ENCODE peak calls at places on chromosomes 12 and 14, in six cellular contexts. K is heart right ventricle, U is brain microvascular endothelial cell, B is foreskin fibroblast, M is psoas muscle, F is stomach. Q is an unnamed sample.

GRCh38 chr14:105324080-105324778 is 9.7 kb downstream of the PACS2 start:
- DNase-seq in M (peak), U (peak), F (no peak), K (no peak), B (no peak), Q (no peak)

GRCh38 chr14:53547593-53547992 is 394.5 kb upstream of the DDHD1 start:
- DNase-seq in U (no peak), M (no peak), K (no peak), F (no peak), B (no peak), Q (no peak)

GRCh38 chr12:95107362-95107761 is 33.9 kb upstream of the NR2C1 start:
- DNase-seq in F (no peak), U (no peak), M (no peak), K (no peak), B (no peak), Q (no peak)

GRCh38 chr12:60394680-60395079 is 798.9 kb downstream of the SLC16A7 start:
- DNase-seq in U (peak), F (no peak), B (peak), K (no peak), M (no peak), Q (no peak)

GRCh38 chr12:68163546-68164210 is 4.1 kb upstream of the IFNG start:
- DNase-seq in F (no peak), U (no peak), B (no peak), M (no peak), K (no peak), Q (no peak)

GRCh38 chr14:69880051-69880487 is 853 bp downstream of the SMOC1 start:
- DNase-seq in B (no peak), U (no peak), F (no peak), K (no peak), M (no peak), Q (no peak)

GRCh38 chr12:76546889-76547288 is 12.7 kb downstream of the OSBPL8 start:
- DNase-seq in U (no peak), K (no peak), M (no peak), B (no peak), F (no peak), Q (no peak)

GRCh38 chr14:101075801-101076413 is 172.4 kb upstream of the RTL1 start:
- DNase-seq in B (no peak), M (no peak), K (no peak), F (peak), U (no peak), Q (peak)

GRCh38 chr14:37587438-37587837 is 7.6 kb downstream of the FOXA1 start:
- DNase-seq in F (no peak), U (no peak), M (no peak), B (no peak), K (no peak), Q (no peak)

GRCh38 chr12:29782285-29782820 is 1.4 kb downstream of the TMTC1 start:
- DNase-seq in F (no peak), B (peak), U (peak), M (no peak), K (peak), Q (no peak)

GRCh38 chr14:35402323-35403084 is 2.0 kb downstream of the NFKBIA start:
- DNase-seq in B (no peak), M (no peak), F (no peak), K (no peak), U (no peak), Q (no peak)

GRCh38 chr12:105099355-105099754 is 8.2 kb upstream of the WASHC4 start:
- DNase-seq in K (no peak), M (no peak), B (no peak), U (no peak), F (no peak), Q (no peak)

GRCh38 chr12:20555771-20556170 is 139.4 kb upstream of the SLCO1C1 start:
- DNase-seq in K (no peak), B (no peak), U (no peak), M (no peak), F (no peak), Q (no peak)

GRCh38 chr14:81314443-81315175 is 85.5 kb downstream of the STON2 start:
- DNase-seq in F (no peak), K (no peak), B (no peak), U (no peak), M (no peak), Q (no peak)

GRCh38 chr12:23827353-23827752 is 122.1 kb downstream of the SOX5 start:
- DNase-seq in U (no peak), K (no peak), F (no peak), B (no peak), M (no peak), Q (no peak)

GRCh38 chr12:130709151-130710000 is 6.7 kb downstream of the RIMBP2 start:
- DNase-seq in K (no peak), B (no peak), F (peak), U (no peak), M (no peak), Q (no peak)

GRCh38 chr12:130710733-130711080 is 5.4 kb downstream of the RIMBP2 start:
- DNase-seq in K (no peak), M (no peak), U (no peak), B (no peak), F (peak), Q (no peak)

GRCh38 chr12:130708648-130709047 is 7.5 kb downstream of the RIMBP2 start:
- DNase-seq in F (peak), M (no peak), U (no peak), B (no peak), K (no peak), Q (no peak)

GRCh38 chr12:130711751-130712150 is 4.3 kb downstream of the RIMBP2 start:
- DNase-seq in U (no peak), K (no peak), B (no peak), M (no peak), F (peak), Q (no peak)

GRCh38 chr12:130710001-130710732 is 5.9 kb downstream of the RIMBP2 start:
- DNase-seq in K (no peak), F (peak), B (no peak), U (no peak), M (no peak), Q (no peak)
- H3K4me3 ChIP-seq in K (no peak), F (no peak), B (no peak), U (no peak), M (no peak), Q (no peak)

GRCh38 chr12:3491938-3492867 is 1.2 kb downstream of the PRMT8 start:
- DNase-seq in B (peak), F (peak), M (peak), U (peak), K (peak), Q (peak)

GRCh38 chr12:3493225-3494049 is 2.4 kb downstream of the PRMT8 start:
- DNase-seq in U (no peak), K (peak), F (no peak), B (no peak), M (peak), Q (no peak)

GRCh38 chr12:3492868-3493224 is 1.8 kb downstream of the PRMT8 start:
- DNase-seq in F (no peak), K (no peak), B (no peak), M (no peak), U (no peak), Q (no peak)

DNA sequence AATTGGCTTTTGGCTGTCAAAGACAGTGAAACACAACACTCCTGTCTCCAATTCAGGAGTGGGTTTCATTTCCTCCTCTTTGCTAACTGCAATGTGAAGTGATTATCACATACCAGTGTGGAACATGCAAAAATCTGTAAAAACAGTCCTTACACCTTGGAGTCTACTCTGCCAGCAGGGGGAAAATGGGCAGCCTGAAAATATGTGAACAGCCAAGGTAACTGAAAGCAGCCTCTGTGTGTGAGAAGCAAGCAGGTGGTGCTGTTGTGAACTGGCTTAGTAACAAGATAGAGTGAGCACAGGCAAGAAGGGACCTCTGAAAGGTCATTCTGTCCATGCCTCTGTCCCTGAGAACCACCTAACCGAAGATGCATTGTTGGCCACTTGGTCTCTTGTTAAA is 6.0 kb downstream of the PRMT8 start:
- DNase-seq in U (no peak), K (no peak), F (no peak), B (no peak), M (no peak), Q (no peak)
- TF ChIP-seq CTCF in U (peak), K (no peak), F (no peak), B (no peak), M (no peak), Q (no peak)

GRCh38 chr14:22977684-22978486 is 4.5 kb downstream of the AJUBA start:
- DNase-seq in F (peak), K (peak), B (peak), M (peak), U (no peak), Q (peak)
- H3K4me3 ChIP-seq in F (no peak), K (no peak), B (peak), M (no peak), U (no peak), Q (no peak)

GRCh38 chr12:123129651-123130050 is 21.2 kb downstream of the PITPNM2 start:
- DNase-seq in M (no peak), F (no peak), K (no peak), B (no peak), U (no peak), Q (no peak)

GRCh38 chr12:123121670-123122069 is 29.2 kb downstream of the PITPNM2 start:
- DNase-seq in B (no peak), M (no peak), U (no peak), K (no peak), F (no peak), Q (no peak)

GRCh38 chr12:123131291-123131831 is 19.5 kb downstream of the PITPNM2 start:
- DNase-seq in M (no peak), U (peak), B (no peak), K (no peak), F (no peak), Q (no peak)

GRCh38 chr12:123122649-123123048 is 28.2 kb downstream of the PITPNM2 start:
- DNase-seq in K (no peak), M (no peak), U (no peak), F (no peak), B (no peak), Q (no peak)

DNA sequence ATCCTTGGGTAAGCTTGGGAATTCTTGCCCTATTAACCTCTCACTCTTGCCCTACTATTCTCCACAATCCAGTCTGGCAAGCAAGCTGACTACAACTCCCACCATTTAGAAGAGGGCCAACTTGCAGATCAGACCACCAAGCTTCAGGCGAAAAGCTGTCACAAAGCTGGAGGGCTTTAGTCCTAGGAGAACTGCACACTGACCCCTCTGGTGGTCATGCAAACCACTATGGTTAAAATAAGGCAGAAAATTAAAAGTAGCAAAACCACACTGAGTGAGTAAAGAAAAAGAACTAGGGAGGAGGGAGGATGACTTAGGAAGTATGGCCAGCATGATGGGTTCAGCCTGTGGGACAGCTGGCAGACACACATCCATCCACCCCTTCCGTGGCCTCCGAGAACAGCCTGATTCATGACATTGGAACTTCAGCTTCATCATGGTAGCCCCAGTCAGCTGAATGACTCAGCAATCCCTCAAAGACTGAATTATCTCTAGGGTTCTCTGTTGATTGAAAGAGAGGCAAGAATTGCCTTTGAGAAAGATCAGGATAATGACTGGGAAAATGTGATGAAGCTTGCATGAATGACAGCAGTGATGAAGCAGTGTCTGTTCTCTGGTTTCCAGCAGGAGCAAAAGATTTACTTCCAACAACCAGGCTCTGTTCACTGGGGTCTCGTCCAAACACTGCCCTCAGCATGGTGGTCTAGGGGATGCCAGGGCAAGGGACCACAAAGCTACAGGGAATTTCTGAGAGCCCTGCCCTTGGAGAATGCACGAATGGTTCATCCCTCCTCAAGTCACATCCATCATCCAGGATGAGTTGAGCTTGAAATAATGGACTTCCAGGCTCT is 24.4 kb downstream of the PITPNM2 start:
- DNase-seq in K (no peak), U (peak), M (peak), F (peak), B (peak), Q (no peak)
- TF ChIP-seq CTCF in K (no peak), U (peak), M (no peak), F (no peak), B (peak), Q (no peak)

DNA sequence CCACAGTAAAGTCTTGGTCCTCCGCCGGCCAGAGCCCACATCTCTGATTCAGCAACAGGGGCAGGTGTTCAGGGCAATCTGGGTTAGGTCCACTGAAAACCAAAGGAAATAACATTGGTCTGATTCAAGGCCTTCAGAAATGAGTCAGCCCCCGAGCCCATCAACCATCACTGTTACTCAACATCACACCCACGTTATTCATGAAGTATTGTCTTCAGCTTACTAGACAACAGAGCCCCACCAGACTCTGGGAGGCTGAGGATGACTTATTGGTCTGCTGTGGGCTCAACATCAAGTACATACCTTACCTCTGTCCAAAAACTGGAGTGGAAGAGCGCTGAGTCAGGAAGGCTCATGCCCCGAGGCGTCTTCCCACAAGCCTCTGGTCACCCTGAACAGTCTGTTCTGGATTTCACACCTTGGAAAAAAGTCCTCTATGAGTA is 97.5 kb downstream of the ZFP36L1 start:
- DNase-seq in M (peak), K (no peak), B (peak), U (peak), F (no peak), Q (no peak)
- H3K4me3 ChIP-seq in M (no peak), K (no peak), B (no peak), U (no peak), F (no peak), Q (no peak)

GRCh38 chr12:26523708-26524150 is 309.3 kb downstream of the ITPR2 start:
- DNase-seq in F (peak), B (peak), M (peak), U (peak), K (peak), Q (peak)
- TF ChIP-seq CTCF in F (no peak), B (no peak), M (no peak), U (no peak), K (no peak), Q (no peak)

GRCh38 chr14:26598672-26599131 is 869 bp upstream of the NOVA1 start:
- DNase-seq in B (no peak), K (no peak), U (no peak), F (no peak), M (no peak), Q (no peak)

GRCh38 chr14:26597136-26598080 is at the start of gene NOVA1:
- DNase-seq in F (no peak), B (no peak), U (peak), K (peak), M (peak), Q (no peak)

GRCh38 chr14:26595922-26596721 is 1.7 kb downstream of the NOVA1 start:
- DNase-seq in B (no peak), U (no peak), F (no peak), K (no peak), M (no peak), Q (no peak)

GRCh38 chr14:26596722-26597030 is 1.2 kb downstream of the NOVA1 start:
- DNase-seq in M (no peak), U (no peak), F (no peak), B (no peak), K (peak), Q (no peak)

GRCh38 chr14:26598081-26598671 is 343 bp upstream of the NOVA1 start:
- DNase-seq in F (peak), M (peak), K (peak), U (peak), B (peak), Q (peak)
- H3K4me3 ChIP-seq in F (peak), M (peak), K (peak), U (peak), B (peak), Q (peak)

DNA sequence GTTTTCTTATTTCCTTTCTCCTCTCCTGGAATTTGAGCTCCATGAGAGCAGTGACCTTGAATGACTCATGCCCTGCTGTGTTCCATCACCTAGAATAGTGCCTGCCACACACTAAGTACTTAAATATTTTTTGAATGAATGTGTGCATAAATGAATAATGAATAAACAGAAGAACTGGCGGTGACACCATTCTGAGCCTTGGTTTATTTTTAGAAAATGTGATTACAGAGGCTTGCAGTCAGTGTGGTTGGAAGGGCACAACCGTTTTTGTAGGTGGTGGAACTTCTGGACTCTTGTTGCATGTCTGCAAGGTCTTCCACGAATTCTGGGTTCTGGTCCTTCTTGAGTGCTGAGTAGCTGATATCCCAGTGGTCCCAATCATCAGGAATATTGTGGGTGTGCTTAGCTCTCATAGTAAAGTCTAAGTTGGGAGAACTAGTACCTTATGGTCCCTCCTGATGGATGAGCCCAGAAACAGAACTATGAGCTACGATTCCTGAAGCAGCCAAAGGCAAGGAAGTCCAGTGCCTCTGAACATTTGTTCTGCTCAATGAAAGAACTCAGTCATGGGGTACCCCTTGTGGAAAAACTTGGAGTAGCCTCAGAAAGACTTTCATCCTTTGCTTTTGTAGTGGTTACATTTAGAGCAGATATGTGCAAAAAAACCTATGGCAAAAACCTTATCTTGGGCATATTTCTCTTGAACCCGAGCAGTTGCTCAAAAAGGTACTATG is 28.8 kb upstream of the BHLHE41 start:
- DNase-seq in B (peak), U (peak), M (no peak), F (no peak), K (peak), Q (no peak)
- TF ChIP-seq CTCF in B (peak), U (peak), M (no peak), F (no peak), K (no peak), Q (no peak)

DNA sequence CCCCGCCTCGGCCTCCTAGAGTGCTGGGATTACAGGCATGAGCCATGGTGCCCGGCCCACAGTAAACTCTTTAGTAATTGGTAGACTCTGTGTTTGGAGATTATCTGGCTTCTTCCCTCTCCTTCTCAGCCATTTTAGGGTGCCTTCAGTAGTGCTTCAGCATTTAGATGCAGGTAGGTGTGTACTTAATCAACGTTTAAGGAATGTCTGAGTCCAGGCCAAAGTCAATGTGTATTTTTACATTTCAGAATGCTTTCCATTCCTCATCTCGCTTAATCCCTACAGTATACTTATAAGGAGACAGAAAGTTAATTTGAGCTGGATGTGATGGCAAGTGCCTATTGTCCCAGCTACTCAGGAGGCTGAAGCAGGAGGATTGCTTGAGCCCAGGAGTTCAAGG is 20.5 kb upstream of the MGP start:
- DNase-seq in F (no peak), M (no peak), U (no peak), K (no peak), B (no peak), Q (no peak)
- H3K4me3 ChIP-seq in F (no peak), M (no peak), U (no peak), K (no peak), B (no peak), Q (no peak)

GRCh38 chr12:124529595-124530276 is 37.7 kb downstream of the NCOR2 start:
- DNase-seq in K (no peak), F (no peak), U (no peak), M (no peak), B (no peak), Q (no peak)

GRCh38 chr12:124525455-124525854 is 42.0 kb downstream of the NCOR2 start:
- DNase-seq in B (peak), K (no peak), U (no peak), F (no peak), M (peak), Q (no peak)

GRCh38 chr12:124530637-124531263 is 36.7 kb downstream of the NCOR2 start:
- DNase-seq in B (no peak), U (no peak), K (no peak), F (no peak), M (no peak), Q (no peak)

GRCh38 chr12:124525927-124526692 is 41.3 kb downstream of the NCOR2 start:
- DNase-seq in K (no peak), M (no peak), B (no peak), F (no peak), U (no peak), Q (no peak)

GRCh38 chr12:124527861-124528561 is 39.4 kb downstream of the NCOR2 start:
- DNase-seq in M (no peak), U (no peak), F (no peak), K (no peak), B (peak), Q (no peak)
- TF ChIP-seq CTCF in M (no peak), U (peak), F (no peak), K (no peak), B (peak), Q (no peak)